ENCODE peak calls at places on chromosomes 4 and X, in ten cellular contexts. F is stimulated activated CD4-positive, alpha-beta T cell treated with anti-CD3 and anti-CD28 coated beads, Interleukin-2, amount 100 ng/mL, for 48 hours; R is AG09309; Z is AG04449; W is aorta; B is CD4-positive, alpha-beta T cell; A is H7; C is ovary; L is pulmonary artery endothelial cell; J is cardiac fibroblast. U is an unnamed sample.

GRCh38 chr4:170400346-170400745 is 310.6 kb upstream of the AADAT start:
- DNase-seq in F (no peak), R (no peak), Z (no peak), W (no peak), B (no peak), A (peak; percentile 3), C (no peak), L (no peak), J (no peak), U (no peak)

GRCh38 chr4:149676076-149676475 is 139.6 kb downstream of the IQCM start:
- DNase-seq in F (no peak), R (no peak), Z (no peak), W (no peak), B (no peak), A (no peak), C (no peak), L (no peak), J (no peak), U (no peak)

GRCh38 chr4:7719354-7720174 is 220.1 kb downstream of the AFAP1 start:
- DNase-seq in F (peak; percentile 70), R (no peak), Z (no peak), W (peak; percentile 90), B (peak; percentile 28), A (peak; percentile 97), C (peak; percentile 83), L (no peak), J (peak; percentile 38), U (peak; percentile 66)

GRCh38 chr4:89829470-89830138 is 7.4 kb downstream of the SNCA start:
- DNase-seq in F (no peak), R (no peak), Z (no peak), W (no peak), B (peak; percentile 47), A (no peak), C (no peak), L (no peak), J (no peak), U (peak; percentile 72)

GRCh38 chrX:137234651-137235402 is 201.0 kb upstream of the GPR101 start:
- DNase-seq in F (no peak), R (no peak), Z (no peak), W (no peak), B (peak; percentile 5), A (no peak), C (no peak), L (no peak), J (no peak), U (no peak)

GRCh38 chr4:73127839-73128448 is 58.4 kb upstream of the COX18 start:
- DNase-seq in F (no peak), R (no peak), Z (no peak), W (no peak), B (peak; percentile 9), A (peak; percentile 16), C (no peak), L (no peak), J (peak; percentile 43), U (peak; percentile 49)

GRCh38 chr4:57131849-57132745 is 21.9 kb upstream of the IGFBP7 start:
- DNase-seq in F (no peak), R (no peak), Z (no peak), W (no peak), B (no peak), A (peak; percentile 14), C (no peak), L (peak; percentile 52), J (peak; percentile 15), U (peak; percentile 81)

GRCh38 chr4:172188248-172188976 is 375.2 kb downstream of the GALNTL6 start:
- DNase-seq in F (no peak), R (no peak), Z (no peak), W (no peak), B (no peak), A (no peak), C (no peak), L (no peak), J (no peak), U (no peak)

GRCh38 chrX:11399481-11399880 is 106.3 kb downstream of the AMELX start:
- DNase-seq in F (no peak), R (no peak), Z (no peak), W (no peak), B (no peak), A (no peak), C (no peak), L (no peak), J (no peak), U (no peak)

GRCh38 chr4:37662861-37663390 is 23.2 kb downstream of the RELL1 start:
- DNase-seq in F (no peak), R (no peak), Z (no peak), W (no peak), B (no peak), A (no peak), C (no peak), L (no peak), J (peak; percentile 40), U (no peak)

GRCh38 chr4:112550728-112551127 is 34.7 kb upstream of the NEUROG2 start:
- DNase-seq in F (no peak), R (no peak), Z (peak; percentile 17), W (no peak), B (no peak), A (no peak), C (no peak), L (no peak), J (peak; percentile 65), U (no peak)

GRCh38 chr4:8205749-8206611 is 6.9 kb downstream of the SH3TC1 start:
- DNase-seq in F (no peak), R (no peak), Z (no peak), W (no peak), B (no peak), A (no peak), C (no peak), L (no peak), J (no peak), U (no peak)

GRCh38 chr4:75995727-75996126 is 5.0 kb upstream of the SDAD1 start:
- DNase-seq in F (no peak), R (peak; percentile 16), Z (no peak), W (no peak), B (no peak), A (peak; percentile 24), C (no peak), L (no peak), J (peak; percentile 72), U (peak; percentile 77)

U was measured in dermis blood vessel endothelial cell.